ENCODE peak calls at places on chromosomes 4 and X, in four cellular contexts. B, N, G and Y are unnamed samples.
A peak's percentile ranks its signal among the peaks of the same experiment; 100 is the strongest.

GRCh38 chr4:16717266-16717970 is 181.0 kb downstream of the LDB2 start:
- DNase-seq in B (no peak), N (no peak), G (no peak), Y (no peak)

GRCh38 chr4:2662598-2662997 is 93.5 kb downstream of the TNIP2 start:
- DNase-seq in B (no peak), N (no peak), G (no peak), Y (no peak)

GRCh38 chr4:141352775-141353544 is 132.3 kb downstream of the ZNF330 start:
- DNase-seq in B (no peak), N (no peak), G (no peak), Y (no peak)

GRCh38 chrX:16136080-16136479 is 12.7 kb downstream of the GRPR start:
- DNase-seq in B (no peak), N (no peak), G (no peak), Y (no peak)

GRCh38 chrX:34218063-34218462 is 85.9 kb upstream of the FAM47A start:
- DNase-seq in B (no peak), N (no peak), G (no peak), Y (no peak)

GRCh38 chrX:9534686-9535085 is 69.8 kb downstream of the TBL1X start:
- DNase-seq in B (peak; percentile 34), N (no peak), G (no peak), Y (no peak)

GRCh38 chr4:127261476-127261875 is 371.3 kb upstream of the INTU start:
- DNase-seq in B (no peak), N (no peak), G (no peak), Y (no peak)

GRCh38 chrX:140715787-140716186 is 6.2 kb downstream of the LINC00632 start:
- DNase-seq in B (no peak), N (no peak), G (no peak), Y (no peak)

GRCh38 chrX:11619426-11619825 is 46.3 kb downstream of the ARHGAP6 start:
- DNase-seq in B (peak; percentile 21), N (no peak), G (no peak), Y (no peak)

GRCh38 chrX:118272237-118272636 is 73.7 kb upstream of the WDR44 start:
- DNase-seq in B (no peak), N (no peak), G (no peak), Y (no peak)

GRCh38 chr4:156413411-156413985 is 459.8 kb upstream of the CTSO start:
- DNase-seq in B (no peak), N (no peak), G (no peak), Y (no peak)

GRCh38 chrX:53080628-53081580 is 1.3 kb upstream of the TSPYL2 start:
- DNase-seq in B (no peak), N (no peak), G (no peak), Y (no peak)

GRCh38 chrX:8504451-8504850 is 39.8 kb downstream of the VCX3B start:
- DNase-seq in B (no peak), N (no peak), G (no peak), Y (no peak)

GRCh38 chr4:3836802-3837601 is 70.8 kb downstream of the ADRA2C start:
- DNase-seq in B (no peak), N (peak; percentile 89), G (no peak), Y (no peak)

GRCh38 chr4:134948110-134948642 is 746.6 kb upstream of the PABPC4L start:
- DNase-seq in B (no peak), N (no peak), G (no peak), Y (peak; percentile 53)

GRCh38 chrX:15202458-15203177 is 67.3 kb downstream of the ASB9 start:
- DNase-seq in B (no peak), N (no peak), G (no peak), Y (no peak)

GRCh38 chrX:123339201-123339905 is 155.3 kb downstream of the GRIA3 start:
- DNase-seq in B (no peak), N (no peak), G (no peak), Y (no peak)

GRCh38 chr4:127124919-127125318 is 507.8 kb upstream of the INTU start:
- DNase-seq in B (no peak), N (no peak), G (no peak), Y (no peak)

GRCh38 chr4:126750723-126751122 is 882.0 kb upstream of the INTU start:
- DNase-seq in B (no peak), N (no peak), G (no peak), Y (no peak)

DNA sequence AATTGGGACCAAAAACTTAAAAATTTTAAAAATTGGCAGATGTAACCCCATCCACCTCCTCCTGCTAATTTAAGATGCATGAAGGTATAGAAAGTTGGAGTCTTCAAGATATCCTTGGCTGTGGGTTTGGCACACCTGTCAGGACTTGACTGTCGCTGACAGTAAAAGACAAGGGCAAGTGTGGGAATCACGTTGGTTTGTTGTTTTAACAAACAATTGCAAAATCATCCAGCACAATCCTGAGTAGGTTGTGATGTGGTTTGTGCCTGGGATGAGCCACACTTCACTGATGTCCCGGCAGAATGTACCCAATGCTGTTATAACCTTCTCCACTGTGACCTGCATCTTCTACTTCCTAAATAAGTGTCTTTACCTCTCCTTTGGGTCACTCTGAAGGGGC is 24.0 kb downstream of the HOPX start:
- DNase-seq in B (no peak), N (no peak), G (no peak), Y (no peak)
- H3K4me1 ChIP-seq in B (peaks cover 7% of the 10 kb centered on the region), N (no peaks in the 10 kb centered on the region), G (peaks cover 48% of the 10 kb centered on the region), Y (no peaks in the 10 kb centered on the region)

DNA sequence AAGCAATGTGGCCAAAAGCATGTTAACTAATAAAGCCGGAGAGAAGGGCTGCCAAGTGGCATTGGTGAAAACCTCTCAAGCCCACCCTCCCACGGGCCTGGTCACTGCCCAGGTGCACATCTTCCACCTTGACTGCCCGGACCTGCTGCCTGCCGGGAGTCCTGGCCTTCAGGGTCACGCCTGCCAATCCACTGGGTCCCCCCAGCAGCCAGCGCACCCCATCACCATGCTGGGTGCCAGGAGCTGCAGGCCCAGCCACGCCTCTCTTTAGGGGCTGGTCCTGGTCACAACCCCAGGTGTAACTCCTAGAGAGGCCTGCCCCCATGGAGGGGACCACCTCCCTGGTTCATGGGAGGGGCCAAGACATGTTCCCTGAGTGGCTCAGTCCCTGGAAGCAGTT is 66.4 kb downstream of the PSAPL1 start:
- DNase-seq in B (no peak), N (no peak), G (no peak), Y (peak; percentile 42)
- H3K27ac ChIP-seq in B (no peak overlapping the region), N (no peak overlapping the region), G (no peak overlapping the region), Y (no peak overlapping the region)

DNA sequence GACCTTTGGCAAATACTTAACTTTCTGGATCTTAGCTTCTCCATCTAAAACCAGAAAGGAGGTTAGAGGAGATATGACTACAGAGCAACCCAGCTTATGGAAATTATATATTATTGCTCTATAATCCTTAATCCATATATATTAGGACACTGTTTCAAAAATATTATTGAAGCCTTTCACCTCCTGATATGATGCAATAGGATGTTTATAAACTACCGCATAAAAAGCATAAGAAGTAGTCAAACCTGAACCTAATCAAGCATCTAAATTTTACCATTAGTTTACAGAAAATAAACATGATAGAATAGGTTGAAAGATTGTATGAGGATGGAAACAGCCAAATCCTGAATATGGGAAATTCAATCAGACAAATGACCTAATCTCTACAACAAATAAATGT is 5.6 kb upstream of the FAM200B start:
- DNase-seq in B (no peak), N (no peak), G (no peak), Y (no peak)
- H3K4me1 ChIP-seq in B (no peaks in the 10 kb centered on the region), N (peaks cover 16% of the 10 kb centered on the region), G (no peaks in the 10 kb centered on the region), Y (no peaks in the 10 kb centered on the region)

GRCh38 chr4:112860731-112861377 is 188.6 kb upstream of the ANK2 start:
- DNase-seq in B (no peak), N (no peak), G (no peak), Y (no peak)
- H3K27ac ChIP-seq in B (peak overlapping the region; percentile 81), N (no peak overlapping the region), G (no peak overlapping the region), Y (no peak overlapping the region)

DNA sequence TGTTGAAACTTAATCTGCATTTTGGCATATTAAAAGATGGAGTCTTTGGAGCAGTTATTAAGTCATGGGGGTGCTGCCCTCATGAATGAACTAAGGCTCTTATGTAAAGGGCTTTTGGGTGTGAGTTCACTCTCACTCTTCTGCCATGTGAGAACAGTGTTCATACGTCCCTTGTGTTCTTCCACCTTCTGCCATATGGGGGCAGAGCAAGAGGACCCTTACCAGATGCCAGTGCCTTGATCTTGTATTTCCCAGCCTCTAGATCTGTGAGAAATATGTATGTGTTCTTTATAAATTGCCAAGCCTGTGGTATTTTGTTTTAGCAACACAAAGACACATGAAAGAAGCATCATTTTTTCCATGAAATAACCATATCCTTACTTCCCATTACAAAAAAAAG is 213.9 kb downstream of the SPOCK3 start:
- DNase-seq in B (no peak), N (no peak), G (no peak), Y (no peak)
- H3K4me1 ChIP-seq in B (no peaks in the 10 kb centered on the region), N (no peaks in the 10 kb centered on the region), G (no peaks in the 10 kb centered on the region), Y (no peaks in the 10 kb centered on the region)

GRCh38 chrX:57952320-57952678 is 42.0 kb upstream of the ZXDA start:
- DNase-seq in B (peak; percentile 28), N (no peak), G (peak; percentile 5), Y (no peak)
- H3K27ac ChIP-seq in B (no peak overlapping the region), N (no peak overlapping the region), G (no peak overlapping the region), Y (no peak overlapping the region)

DNA sequence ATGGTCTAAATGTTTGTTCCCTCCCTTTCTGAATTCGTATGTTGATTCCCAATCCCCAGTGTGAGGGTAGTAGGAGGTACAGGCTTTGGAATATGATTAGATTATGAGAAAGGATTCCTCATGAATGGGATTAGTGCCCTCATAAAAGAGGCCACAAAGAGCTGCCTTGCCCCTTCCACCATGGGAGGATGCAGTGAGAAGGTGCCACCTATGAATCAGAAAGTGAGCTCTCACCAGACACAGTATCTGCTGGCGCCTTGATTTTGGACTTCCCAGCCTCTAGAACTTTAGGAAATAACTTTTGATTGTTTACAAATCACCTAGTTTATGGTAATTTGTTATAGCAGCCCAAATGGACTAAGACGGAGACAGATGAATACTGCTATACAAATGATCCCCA is 3.6 kb downstream of the ATP10D start:
- DNase-seq in B (no peak), N (no peak), G (no peak), Y (no peak)
- H3K4me1 ChIP-seq in B (no peaks in the 10 kb centered on the region), N (peaks cover 3% of the 10 kb centered on the region), G (peaks cover 12% of the 10 kb centered on the region), Y (no peaks in the 10 kb centered on the region)